ENCODE peak calls at places on chromosomes 2 and 18, in six cellular contexts. G is ELR; J is HT-29; K is stimulated activated CD4-positive, alpha-beta T cell treated with anti-CD3 and anti-CD28 coated beads, Interleukin-12 subunit alpha, Interleukin-12 subunit beta, amount 100 ng/mL, for 48 hours; M is stomach; D is brain microvascular endothelial cell. Z is an unnamed sample.

GRCh38 chr18:944440-944839 is 39.8 kb downstream of the ADCYAP1 start:
- DNase-seq in G (peak; percentile 53), J (no peak), K (no peak), M (no peak), D (peak; percentile 46), Z (no peak)

GRCh38 chr18:30727849-30728248 is 314.7 kb downstream of the DSC3 start:
- DNase-seq in G (no peak), J (no peak), K (no peak), M (no peak), D (no peak), Z (no peak)

GRCh38 chr2:122011493-122012270 is 256.2 kb downstream of the TSN start:
- DNase-seq in G (no peak), J (no peak), K (no peak), M (no peak), D (peak; percentile 27), Z (no peak)

GRCh38 chr18:78902795-78903435 is 76.7 kb upstream of the SALL3 start:
- DNase-seq in G (no peak), J (no peak), K (no peak), M (no peak), D (no peak), Z (no peak)

GRCh38 chr18:79873449-79874110 is 75.8 kb downstream of the KCNG2 start:
- DNase-seq in G (no peak), J (no peak), K (no peak), M (no peak), D (no peak), Z (no peak)

GRCh38 chr2:23312996-23313606 is 71.9 kb upstream of the KLHL29 start:
- DNase-seq in G (peak; percentile 49), J (peak; percentile 41), K (peak; percentile 20), M (no peak), D (peak; percentile 16), Z (peak; percentile 22)

GRCh38 chr2:168343586-168343985 is 96.2 kb upstream of the STK39 start:
- DNase-seq in G (peak; percentile 54), J (peak; percentile 18), K (no peak), M (no peak), D (peak; percentile 49), Z (no peak)

GRCh38 chr18:23238152-23238531 is 102.9 kb downstream of the CABLES1 start:
- DNase-seq in G (peak; percentile 64), J (no peak), K (no peak), M (peak; percentile 65), D (peak; percentile 49), Z (no peak)

GRCh38 chr2:211070547-211070946 is 514.1 kb downstream of the CPS1 start:
- DNase-seq in G (no peak), J (no peak), K (no peak), M (no peak), D (no peak), Z (no peak)

GRCh38 chr2:178628590-178628989 is 148.3 kb downstream of the PLEKHA3 start:
- DNase-seq in G (no peak), J (no peak), K (no peak), M (no peak), D (no peak), Z (no peak)

GRCh38 chr2:34656632-34657031 is 1057.5 kb upstream of the FAM98A start:
- DNase-seq in G (no peak), J (no peak), K (no peak), M (no peak), D (no peak), Z (no peak)

GRCh38 chr2:240918258-240919091 is 12.3 kb downstream of the CROCC2 start:
- DNase-seq in G (no peak), J (no peak), K (no peak), M (no peak), D (no peak), Z (no peak)

GRCh38 chr2:5845798-5846197 is 153.6 kb downstream of the SOX11 start:
- DNase-seq in G (no peak), J (peak; percentile 7), K (no peak), M (no peak), D (no peak), Z (no peak)

GRCh38 chr2:234399451-234400246 is 97.2 kb downstream of the ARL4C start:
- DNase-seq in G (no peak), J (no peak), K (no peak), M (no peak), D (no peak), Z (no peak)

GRCh38 chr2:195531754-195532153 is 125.3 kb upstream of the SLC39A10 start:
- DNase-seq in G (no peak), J (no peak), K (no peak), M (no peak), D (no peak), Z (no peak)

GRCh38 chr2:72235497-72236413 is 88.1 kb upstream of the CYP26B1 start:
- DNase-seq in G (no peak), J (no peak), K (no peak), M (no peak), D (no peak), Z (no peak)

GRCh38 chr2:37796481-37796880 is 125.0 kb upstream of the CDC42EP3 start:
- DNase-seq in G (no peak), J (no peak), K (no peak), M (no peak), D (no peak), Z (no peak)

GRCh38 chr18:55401638-55402191 is 186.3 kb downstream of the TCF4 start:
- DNase-seq in G (peak; percentile 86), J (no peak), K (no peak), M (no peak), D (peak; percentile 73), Z (peak; percentile 48)

GRCh38 chr2:65281626-65282351 is 54.2 kb downstream of the ACTR2 start:
- DNase-seq in G (no peak), J (no peak), K (no peak), M (no peak), D (no peak), Z (no peak)

GRCh38 chr2:149221898-149222297 is 108.5 kb upstream of the LYPD6 start:
- DNase-seq in G (peak; percentile 0), J (no peak), K (no peak), M (no peak), D (no peak), Z (no peak)

GRCh38 chr18:12287684-12288405 is 20.2 kb upstream of the TUBB6 start:
- DNase-seq in G (peak; percentile 98), J (peak; percentile 93), K (no peak), M (peak; percentile 73), D (peak; percentile 98), Z (peak; percentile 84)

GRCh38 chr2:100707016-100707947 is 112.7 kb upstream of the NPAS2 start:
- DNase-seq in G (no peak), J (no peak), K (no peak), M (no peak), D (no peak), Z (no peak)

GRCh38 chr2:218406949-218407703 is 7.5 kb downstream of the CTDSP1 start:
- DNase-seq in G (peak; percentile 54), J (peak; percentile 82), K (peak; percentile 55), M (peak; percentile 77), D (peak; percentile 27), Z (peak; percentile 50)

GRCh38 chr2:18500333-18500732 is 60.1 kb downstream of the RDH14 start:
- DNase-seq in G (peak; percentile 35), J (no peak), K (no peak), M (no peak), D (peak; percentile 85), Z (no peak)

GRCh38 chr2:143905587-143905986 is 614.3 kb downstream of the ZEB2 start:
- DNase-seq in G (no peak), J (no peak), K (no peak), M (no peak), D (no peak), Z (no peak)

GRCh38 chr2:241482126-241482525 is 26.3 kb downstream of the STK25 start:
- DNase-seq in G (no peak), J (no peak), K (no peak), M (no peak), D (no peak), Z (no peak)

GRCh38 chr2:62570861-62571698 is 65.1 kb upstream of the TMEM17 start:
- DNase-seq in G (no peak), J (peak; percentile 53), K (no peak), M (peak; percentile 49), D (no peak), Z (peak; percentile 50)

GRCh38 chr2:174445248-174445647 is 41.6 kb downstream of the GPR155 start:
- DNase-seq in G (no peak), J (no peak), K (no peak), M (no peak), D (no peak), Z (no peak)

GRCh38 chr2:74975016-74975415 is 16.6 kb downstream of the POLE4 start:
- DNase-seq in G (no peak), J (no peak), K (no peak), M (no peak), D (no peak), Z (peak; percentile 18)

GRCh38 chr18:78696698-78697435 is 282.8 kb upstream of the SALL3 start:
- DNase-seq in G (no peak), J (no peak), K (no peak), M (no peak), D (no peak), Z (no peak)

GRCh38 chr2:230924470-230925341 is at the start of gene GPR55:
- DNase-seq in G (peak; percentile 30), J (no peak), K (peak; percentile 69), M (peak; percentile 24), D (no peak), Z (no peak)

GRCh38 chr2:177318613-177319012 is 54.1 kb upstream of the NFE2L2 start:
- DNase-seq in G (no peak), J (no peak), K (no peak), M (no peak), D (no peak), Z (no peak)

GRCh38 chr2:69278366-69278765 is 108.7 kb downstream of the GFPT1 start:
- DNase-seq in G (no peak), J (no peak), K (no peak), M (no peak), D (peak; percentile 30), Z (no peak)

GRCh38 chr2:158598856-158599517 is 142.2 kb downstream of the PKP4 start:
- DNase-seq in G (peak; percentile 19), J (peak; percentile 21), K (no peak), M (no peak), D (no peak), Z (no peak)

GRCh38 chr2:79993144-79993543 is 311.4 kb downstream of the LRRTM1 start:
- DNase-seq in G (no peak), J (peak; percentile 59), K (no peak), M (no peak), D (no peak), Z (no peak)

GRCh38 chr2:75560768-75561565 is at the start of gene EVA1A:
- DNase-seq in G (peak; percentile 88), J (no peak), K (no peak), M (no peak), D (peak; percentile 83), Z (peak; percentile 72)

GRCh38 chr2:216739035-216739434 is 43.7 kb upstream of the IGFBP5 start:
- DNase-seq in G (no peak), J (no peak), K (no peak), M (no peak), D (no peak), Z (no peak)

Z was measured in hepatocyte.